ENCODE peak calls at places on chromosomes 13 and 19, in nine cellular contexts. H is DMS153; X is left ventricle myocardium inferior; W is naive thymus-derived CD8-positive, alpha-beta T cell; F is stimulated activated CD4-positive, alpha-beta T cell treated with anti-CD3 and anti-CD28 coated beads, Interleukin-12 subunit alpha, Interleukin-12 subunit beta, amount 100 ng/mL, for 48 hours; O is stimulated activated CD8-positive, alpha-beta memory T cell treated with anti-CD3 and anti-CD28 coated beads, Interleukin-15, amount 100 ng/mL, for 1 hour; G is HT1080; U is dorsolateral prefrontal cortex; C is thoracic aorta. B is an unnamed sample.

GRCh38 chr19:51375504-51376221 is 3.2 kb upstream of the NKG7 start:
- DNase-seq in H (no peak), X (no peak), W (no peak), F (no peak), O (no peak), G (no peak), U (no peak), C (no peak), B (no peak)

GRCh38 chr13:48158290-48158689 is 63.4 kb upstream of the MED4 start:
- DNase-seq in H (peak; percentile 0), X (no peak), W (no peak), F (no peak), O (no peak), G (no peak), U (no peak), C (no peak), B (no peak)

GRCh38 chr19:508204-509150 is 1.2 kb downstream of the TPGS1 start:
- DNase-seq in H (no peak), X (no peak), W (no peak), F (no peak), O (no peak), G (no peak), U (no peak), C (no peak), B (no peak)

GRCh38 chr19:6773323-6773931 is 919 bp downstream of the VAV1 start:
- DNase-seq in H (no peak), X (peak; percentile 41), W (peak; percentile 72), F (peak; percentile 64), O (no peak), G (no peak), U (no peak), C (no peak), B (no peak)

GRCh38 chr19:44894946-44895345 is 3.9 kb downstream of the TOMM40 start:
- DNase-seq in H (no peak), X (no peak), W (no peak), F (no peak), O (no peak), G (no peak), U (no peak), C (no peak), B (no peak)

GRCh38 chr13:100269837-100270236 is 180.9 kb downstream of the PCCA start:
- DNase-seq in H (no peak), X (peak; percentile 74), W (no peak), F (no peak), O (no peak), G (peak; percentile 82), U (peak; percentile 65), C (peak; percentile 6), B (peak; percentile 20)

GRCh38 chr13:46621133-46621532 is 68.2 kb downstream of the LRCH1 start:
- DNase-seq in H (no peak), X (no peak), W (no peak), F (no peak), O (no peak), G (no peak), U (no peak), C (no peak), B (no peak)

GRCh38 chr13:27171244-27171829 is at the start of gene USP12:
- DNase-seq in H (no peak), X (peak; percentile 37), W (peak; percentile 73), F (no peak), O (no peak), G (no peak), U (no peak), C (peak; percentile 15), B (no peak)

GRCh38 chr13:60691268-60691667 is 294.2 kb downstream of the TDRD3 start:
- DNase-seq in H (no peak), X (no peak), W (no peak), F (no peak), O (no peak), G (no peak), U (no peak), C (no peak), B (no peak)

GRCh38 chr13:104387514-104387913 is 1321.3 kb upstream of the SLC10A2 start:
- DNase-seq in H (no peak), X (no peak), W (no peak), F (no peak), O (no peak), G (no peak), U (no peak), C (no peak), B (no peak)

GRCh38 chr13:111280666-111281577 is 39.5 kb upstream of the TEX29 start:
- DNase-seq in H (no peak), X (no peak), W (no peak), F (no peak), O (no peak), G (no peak), U (no peak), C (no peak), B (no peak)

GRCh38 chr13:21668665-21669599 is 1.9 kb upstream of the FGF9 start:
- DNase-seq in H (peak; percentile 37), X (no peak), W (peak; percentile 80), F (no peak), O (no peak), G (no peak), U (no peak), C (no peak), B (no peak)

GRCh38 chr19:40989453-40989852 is 1.6 kb upstream of the CYP2B6 start:
- DNase-seq in H (no peak), X (no peak), W (no peak), F (no peak), O (no peak), G (no peak), U (no peak), C (no peak), B (no peak)

GRCh38 chr19:49591731-49592485 is 926 bp downstream of the PRR12 start:
- DNase-seq in H (no peak), X (peak; percentile 40), W (peak; percentile 75), F (no peak), O (no peak), G (peak; percentile 71), U (no peak), C (no peak), B (peak; percentile 59)

GRCh38 chr13:103101500-103101899 is 35.3 kb upstream of the SLC10A2 start:
- DNase-seq in H (no peak), X (no peak), W (no peak), F (no peak), O (no peak), G (no peak), U (no peak), C (no peak), B (no peak)

GRCh38 chr19:2888739-2889224 is 11.9 kb upstream of the ZNF57 start:
- DNase-seq in H (no peak), X (no peak), W (peak; percentile 84), F (no peak), O (peak; percentile 29), G (no peak), U (no peak), C (no peak), B (no peak)

GRCh38 chr19:23263870-23264590 is 13.8 kb upstream of the ZNF724 start:
- DNase-seq in H (no peak), X (no peak), W (no peak), F (no peak), O (no peak), G (no peak), U (no peak), C (no peak), B (no peak)

GRCh38 chr19:11541238-11541637 is 2.6 kb downstream of the CNN1 start:
- DNase-seq in H (no peak), X (no peak), W (no peak), F (no peak), O (no peak), G (no peak), U (no peak), C (no peak), B (no peak)

GRCh38 chr19:15866646-15867045 is 31.2 kb downstream of the CYP4F2 start:
- DNase-seq in H (no peak), X (no peak), W (no peak), F (no peak), O (no peak), G (no peak), U (no peak), C (no peak), B (no peak)

GRCh38 chr19:12733369-12733896 is 1.1 kb downstream of the TRIR start:
- DNase-seq in H (no peak), X (no peak), W (no peak), F (peak; percentile 67), O (no peak), G (peak; percentile 50), U (no peak), C (no peak), B (no peak)

GRCh38 chr13:32209670-32210069 is 105.5 kb downstream of the ZAR1L start:
- DNase-seq in H (no peak), X (no peak), W (no peak), F (no peak), O (no peak), G (no peak), U (no peak), C (no peak), B (no peak)

GRCh38 chr13:114049026-114049425 is 75.2 kb upstream of the C13orf46 start:
- DNase-seq in H (no peak), X (no peak), W (no peak), F (no peak), O (no peak), G (no peak), U (no peak), C (no peak), B (no peak)

GRCh38 chr19:14502334-14503092 is 6.6 kb upstream of the GIPC1 start:
- DNase-seq in H (no peak), X (no peak), W (no peak), F (no peak), O (no peak), G (no peak), U (no peak), C (no peak), B (no peak)

GRCh38 chr13:67238277-67238859 is 8.2 kb upstream of the PCDH9 start:
- DNase-seq in H (no peak), X (no peak), W (no peak), F (no peak), O (no peak), G (peak; percentile 37), U (no peak), C (no peak), B (no peak)

B was measured in anterior cingulate cortex.